ENCODE peak calls at places on chromosomes 2 and 18, in four cellular contexts. C is hepatocyte, O is foreskin fibroblast, Z is GM23248. X is an unnamed sample.

GRCh38 chr2:240930631-240931318 is 24.6 kb downstream of the CROCC2 start:
- DNase-seq in Z (no peak), C (no peak), O (no peak), X (no peak)

GRCh38 chr2:200708951-200709350 is 102.8 kb upstream of the BZW1 start:
- DNase-seq in O (no peak), Z (no peak), C (no peak), X (no peak)

GRCh38 chr2:2808551-2809058 is 477.5 kb upstream of the MYT1L start:
- DNase-seq in C (no peak), O (no peak), Z (no peak), X (no peak)

GRCh38 chr18:46630160-46630559 is 26.9 kb downstream of the LOXHD1 start:
- DNase-seq in O (no peak), C (no peak), Z (peak; percentile 24), X (no peak)

GRCh38 chr18:25248755-25249154 is 103.2 kb downstream of the ZNF521 start:
- DNase-seq in C (no peak), Z (no peak), O (no peak), X (no peak)

GRCh38 chr18:24651472-24651871 is 191.0 kb downstream of the HRH4 start:
- DNase-seq in O (no peak), Z (no peak), C (no peak), X (no peak)

GRCh38 chr2:142130111-142131015 is 453 bp downstream of the LRP1B start:
- DNase-seq in Z (peak; percentile 69), O (peak; percentile 57), C (peak; percentile 82), X (no peak)

GRCh38 chr2:53445376-53446072 is 322.1 kb upstream of the CHAC2 start:
- DNase-seq in C (peak; percentile 17), O (no peak), Z (peak; percentile 89), X (peak; percentile 65)

GRCh38 chr2:1742680-1743395 is 1.5 kb downstream of the PXDN start:
- DNase-seq in Z (peak; percentile 96), O (peak; percentile 95), C (peak; percentile 88), X (peak; percentile 92)

GRCh38 chr2:186748354-186748753 is 54.5 kb downstream of the FAM171B start:
- DNase-seq in C (no peak), Z (no peak), O (no peak), X (no peak)

GRCh38 chr18:12373771-12374116 is 3.3 kb downstream of the AFG3L2 start:
- DNase-seq in O (no peak), Z (no peak), C (no peak), X (no peak)

GRCh38 chr2:51717318-51717717 is 685.4 kb upstream of the NRXN1 start:
- DNase-seq in Z (peak; percentile 68), C (peak; percentile 41), O (no peak), X (peak; percentile 74)

GRCh38 chr2:219522111-219523030 is 8.1 kb downstream of the ASIC4 start:
- DNase-seq in C (peak; percentile 71), O (peak; percentile 81), Z (peak; percentile 94), X (peak; percentile 84)

GRCh38 chr2:196205891-196206408 is 34.6 kb upstream of the STK17B start:
- DNase-seq in C (no peak), Z (peak; percentile 22), O (no peak), X (no peak)

GRCh38 chr2:96815326-96816126 is 542 bp upstream of the CNNM3 start:
- DNase-seq in Z (peak; percentile 75), O (peak; percentile 53), C (peak; percentile 60), X (peak; percentile 45)

GRCh38 chr18:35143615-35144596 is 96.9 kb upstream of the ZNF397 start:
- DNase-seq in Z (peak; percentile 77), C (peak; percentile 74), O (peak; percentile 40), X (peak; percentile 45)

GRCh38 chr2:181805228-181806038 is 86.1 kb upstream of the ITPRID2 start:
- DNase-seq in O (no peak), Z (peak; percentile 30), C (no peak), X (peak; percentile 51)

GRCh38 chr2:230591850-230592249 is 120.8 kb upstream of the CAB39 start:
- DNase-seq in C (no peak), O (no peak), Z (no peak), X (no peak)

GRCh38 chr2:20184067-20184938 is 40.6 kb downstream of the SDC1 start:
- DNase-seq in C (peak; percentile 73), Z (peak; percentile 75), O (peak; percentile 35), X (peak; percentile 72)

GRCh38 chr2:75772908-75773630 is 62.4 kb upstream of the GCFC2 start:
- DNase-seq in C (no peak), O (no peak), Z (no peak), X (no peak)

GRCh38 chr2:128686498-128686861 is 367.8 kb upstream of the HS6ST1 start:
- DNase-seq in Z (no peak), C (no peak), O (no peak), X (no peak)